ENCODE peak calls at places on chromosome 21, in eight cellular contexts. C is stimulated activated CD4-positive, alpha-beta T cell treated with anti-CD3 and anti-CD28 coated beads, Interleukin-15, amount 100 ng/mL, for 24 hours; U is GM20000; Z is A549; H is activated CD4-positive, alpha-beta T cell treated with anti-CD3 and anti-CD28 coated beads, Interleukin-2, amount 50 U/mL, for 1 hour; S is bronchial epithelial cell; G is stimulated activated CD8-positive, alpha-beta memory T cell treated with anti-CD3 and anti-CD28 coated beads, Interleukin-7, amount 100 ng/mL, for 48 hours; Q is CD4-positive, alpha-beta memory T cell. K is an unnamed sample.
A peak's percentile ranks its signal among the peaks of the same experiment; 100 is the strongest.

GRCh38 chr21:41653243-41653943 is 113.5 kb downstream of the RIPK4 start:
- DNase-seq in C (no peak), U (no peak), Z (no peak), H (no peak), S (no peak), G (no peak), Q (no peak), K (no peak)

GRCh38 chr21:20783611-20784010 is 214.6 kb upstream of the NCAM2 start:
- DNase-seq in C (no peak), U (no peak), Z (no peak), H (no peak), S (no peak), G (no peak), Q (no peak), K (no peak)

GRCh38 chr21:33078907-33079582 is 9.1 kb downstream of the OLIG1 start:
- DNase-seq in C (peak; percentile 43), U (peak; percentile 87), Z (peak; percentile 41), H (no peak), S (peak; percentile 83), G (peak; percentile 57), Q (no peak), K (peak; percentile 72)

GRCh38 chr21:30340714-30341573 is 3.5 kb upstream of the KRTAP27-1 start:
- DNase-seq in C (peak; percentile 52), U (peak; percentile 4), Z (peak; percentile 29), H (peak; percentile 10), S (peak; percentile 56), G (no peak), Q (peak; percentile 16), K (peak; percentile 33)

GRCh38 chr21:25107708-25108107 is 499.6 kb downstream of the MRPL39 start:
- DNase-seq in C (no peak), U (no peak), Z (no peak), H (no peak), S (peak; percentile 17), G (no peak), Q (no peak), K (no peak)

GRCh38 chr21:38911523-38912354 is 106.0 kb downstream of the ETS2 start:
- DNase-seq in C (no peak), U (no peak), Z (no peak), H (no peak), S (peak; percentile 54), G (no peak), Q (no peak), K (no peak)

GRCh38 chr21:33115586-33116541 is 45.9 kb downstream of the OLIG1 start:
- DNase-seq in C (no peak), U (no peak), Z (no peak), H (no peak), S (no peak), G (no peak), Q (no peak), K (no peak)

GRCh38 chr21:29382029-29382654 is 83.4 kb downstream of the BACH1 start:
- DNase-seq in C (no peak), U (no peak), Z (no peak), H (no peak), S (peak; percentile 82), G (no peak), Q (no peak), K (no peak)

GRCh38 chr21:31713115-31713514 is 18.8 kb downstream of the SCAF4 start:
- DNase-seq in C (no peak), U (no peak), Z (no peak), H (no peak), S (no peak), G (no peak), Q (no peak), K (no peak)

GRCh38 chr21:45826733-45827692 is 154.6 kb upstream of the COL6A1 start:
- DNase-seq in C (no peak), U (peak; percentile 52), Z (no peak), H (no peak), S (no peak), G (no peak), Q (no peak), K (no peak)

GRCh38 chr21:28883931-28884330 is 108.7 kb downstream of the LTN1 start:
- DNase-seq in C (no peak), U (no peak), Z (no peak), H (no peak), S (no peak), G (no peak), Q (no peak), K (no peak)

GRCh38 chr21:30620080-30620479 is 347 bp upstream of the KRTAP20-4 start:
- DNase-seq in C (no peak), U (no peak), Z (no peak), H (no peak), S (no peak), G (no peak), Q (no peak), K (no peak)

GRCh38 chr21:45811136-45811535 is 167.6 kb downstream of the PCBP3 start:
- DNase-seq in C (no peak), U (no peak), Z (no peak), H (no peak), S (no peak), G (no peak), Q (no peak), K (no peak)

GRCh38 chr21:31258073-31258472 is 86.0 kb downstream of the TIAM1 start:
- DNase-seq in C (no peak), U (no peak), Z (no peak), H (no peak), S (no peak), G (no peak), Q (no peak), K (no peak)

GRCh38 chr21:46559291-46559983 is 45.4 kb downstream of the S100B start:
- DNase-seq in C (peak; percentile 79), U (peak; percentile 65), Z (no peak), H (peak; percentile 60), S (no peak), G (peak; percentile 55), Q (peak; percentile 66), K (no peak)

GRCh38 chr21:19855522-19855921 is 1142.7 kb upstream of the NCAM2 start:
- DNase-seq in C (no peak), U (no peak), Z (no peak), H (no peak), S (no peak), G (no peak), Q (no peak), K (no peak)

GRCh38 chr21:34306246-34306645 is 57.6 kb upstream of the KCNE2 start:
- DNase-seq in C (no peak), U (no peak), Z (no peak), H (no peak), S (no peak), G (no peak), Q (no peak), K (no peak)

GRCh38 chr21:39003982-39004775 is 179.1 kb downstream of the PSMG1 start:
- DNase-seq in C (no peak), U (no peak), Z (no peak), H (no peak), S (peak; percentile 28), G (no peak), Q (no peak), K (no peak)

GRCh38 chr21:46441331-46441730 is 17.4 kb upstream of the DIP2A start:
- DNase-seq in C (no peak), U (no peak), Z (no peak), H (no peak), S (no peak), G (no peak), Q (no peak), K (no peak)

GRCh38 chr21:41133896-41134522 is 34.0 kb upstream of the BACE2 start:
- DNase-seq in C (no peak), U (peak; percentile 59), Z (peak; percentile 41), H (no peak), S (peak; percentile 47), G (no peak), Q (no peak), K (peak; percentile 15)

GRCh38 chr21:35256468-35256988 is 207.4 kb upstream of the RUNX1 start:
- DNase-seq in C (no peak), U (no peak), Z (peak; percentile 86), H (no peak), S (peak; percentile 96), G (no peak), Q (no peak), K (peak; percentile 82)

GRCh38 chr21:32597205-32597604 is 11.9 kb upstream of the TCP10L start:
- DNase-seq in C (no peak), U (no peak), Z (peak; percentile 56), H (no peak), S (peak; percentile 99), G (no peak), Q (no peak), K (no peak)

GRCh38 chr21:26798856-26799751 is 46.1 kb downstream of the ADAMTS1 start:
- DNase-seq in C (no peak), U (no peak), Z (no peak), H (no peak), S (peak; percentile 69), G (no peak), Q (no peak), K (no peak)

GRCh38 chr21:45938453-45938755 is 43.2 kb upstream of the COL6A1 start:
- DNase-seq in C (no peak), U (no peak), Z (no peak), H (no peak), S (no peak), G (no peak), Q (no peak), K (no peak)

GRCh38 chr21:46424621-46425020 is 34.1 kb upstream of the DIP2A start:
- DNase-seq in C (no peak), U (no peak), Z (no peak), H (no peak), S (no peak), G (no peak), Q (peak; percentile 45), K (no peak)

GRCh38 chr21:29271927-29272333 is 26.8 kb upstream of the BACH1 start:
- DNase-seq in C (no peak), U (no peak), Z (peak; percentile 27), H (no peak), S (no peak), G (no peak), Q (no peak), K (no peak)

GRCh38 chr21:16592399-16592798 is 862.6 kb downstream of the USP25 start:
- DNase-seq in C (no peak), U (no peak), Z (no peak), H (no peak), S (no peak), G (no peak), Q (no peak), K (no peak)

GRCh38 chr21:39183272-39184049 is at the start of gene PSMG1:
- DNase-seq in C (peak; percentile 97), U (peak; percentile 92), Z (peak; percentile 93), H (peak; percentile 92), S (peak; percentile 82), G (peak; percentile 87), Q (peak; percentile 94), K (peak; percentile 93)

GRCh38 chr21:30561957-30562356 is 843 bp upstream of the KRTAP19-7 start:
- DNase-seq in C (no peak), U (no peak), Z (no peak), H (no peak), S (no peak), G (no peak), Q (no peak), K (no peak)

GRCh38 chr21:33289199-33289819 is 23.1 kb downstream of the IL10RB start:
- DNase-seq in C (no peak), U (no peak), Z (no peak), H (no peak), S (no peak), G (no peak), Q (no peak), K (no peak)